ENCODE peak calls at places on chromosome 10, in eight cellular contexts. H is heart right ventricle, S is GM23338, U is fibroblast of lung, N is BE2C, P is breast epithelium, Y is pancreas, Z is IMR-90. M is an unnamed sample.

GRCh38 chr10:123213192-123213591 is 59.0 kb downstream of the BUB3 start:
- DNase-seq in H (no peak), S (peak), U (no peak), N (no peak), P (no peak), Y (no peak), Z (no peak), M (no peak)

GRCh38 chr10:132922872-132923271 is 19.5 kb downstream of the CFAP46 start:
- DNase-seq in H (no peak), S (no peak), U (no peak), N (no peak), P (no peak), Y (no peak), Z (no peak), M (no peak)

GRCh38 chr10:88185830-88186229 is 322.4 kb downstream of the PTEN start:
- DNase-seq in H (no peak), S (no peak), U (no peak), N (no peak), P (no peak), Y (no peak), Z (peak), M (no peak)

GRCh38 chr10:114548662-114549061 is 109.4 kb downstream of the ABLIM1 start:
- DNase-seq in H (no peak), S (peak), U (peak), N (peak), P (no peak), Y (no peak), Z (peak), M (no peak)

GRCh38 chr10:76430330-76430729 is 998.9 kb downstream of the LRMDA start:
- DNase-seq in H (no peak), S (no peak), U (no peak), N (no peak), P (no peak), Y (no peak), Z (no peak), M (no peak)

GRCh38 chr10:99906470-99906869 is 103.3 kb downstream of the DNMBP start:
- DNase-seq in H (no peak), S (no peak), U (peak), N (no peak), P (no peak), Y (no peak), Z (peak), M (no peak)

GRCh38 chr10:63261496-63261895 is 128.4 kb downstream of the NRBF2 start:
- DNase-seq in H (no peak), S (no peak), U (no peak), N (no peak), P (no peak), Y (no peak), Z (peak), M (no peak)

GRCh38 chr10:132398566-132398991 is 1.6 kb downstream of the PWWP2B start:
- DNase-seq in H (no peak), S (no peak), U (no peak), N (no peak), P (no peak), Y (peak), Z (no peak), M (no peak)

GRCh38 chr10:123560301-123561144 is 105.6 kb upstream of the GPR26 start:
- DNase-seq in H (no peak), S (no peak), U (no peak), N (no peak), P (peak), Y (no peak), Z (no peak), M (no peak)

GRCh38 chr10:93346712-93347111 is 135.4 kb downstream of the MYOF start:
- DNase-seq in H (no peak), S (peak), U (no peak), N (no peak), P (no peak), Y (no peak), Z (peak), M (no peak)

GRCh38 chr10:102413806-102414561 is 4.6 kb downstream of the PSD start:
- DNase-seq in H (no peak), S (no peak), U (no peak), N (no peak), P (no peak), Y (no peak), Z (no peak), M (no peak)

GRCh38 chr10:11154809-11155208 is 137.1 kb downstream of the CELF2 start:
- DNase-seq in H (no peak), S (no peak), U (no peak), N (no peak), P (no peak), Y (no peak), Z (peak), M (no peak)

GRCh38 chr10:125707852-125708468 is 11.5 kb upstream of the EDRF1 start:
- DNase-seq in H (no peak), S (no peak), U (peak), N (no peak), P (no peak), Y (no peak), Z (peak), M (no peak)

GRCh38 chr10:123573236-123574147 is 92.7 kb upstream of the GPR26 start:
- DNase-seq in H (no peak), S (peak), U (no peak), N (peak), P (peak), Y (peak), Z (no peak), M (peak)

GRCh38 chr10:26550774-26551526 is 112.8 kb downstream of the APBB1IP start:
- DNase-seq in H (no peak), S (peak), U (no peak), N (no peak), P (no peak), Y (no peak), Z (no peak), M (no peak)

GRCh38 chr10:116669832-116670644 is 49.3 kb downstream of the PNLIPRP2 start:
- DNase-seq in H (no peak), S (peak), U (no peak), N (peak), P (no peak), Y (no peak), Z (no peak), M (peak)

GRCh38 chr10:109934958-109935793 is 11.9 kb upstream of the XPNPEP1 start:
- DNase-seq in H (peak), S (peak), U (peak), N (no peak), P (no peak), Y (no peak), Z (peak), M (no peak)

GRCh38 chr10:127243490-127244272 is 47.3 kb upstream of the INSYN2A start:
- DNase-seq in H (no peak), S (peak), U (peak), N (peak), P (no peak), Y (no peak), Z (peak), M (no peak)

GRCh38 chr10:124680675-124681074 is 63.5 kb downstream of the FAM53B start:
- DNase-seq in H (no peak), S (no peak), U (peak), N (no peak), P (no peak), Y (no peak), Z (peak), M (no peak)

GRCh38 chr10:12777840-12778585 is 223.5 kb downstream of the CCDC3 start:
- DNase-seq in H (no peak), S (no peak), U (no peak), N (no peak), P (no peak), Y (no peak), Z (no peak), M (no peak)

GRCh38 chr10:71860243-71861029 is 9.4 kb upstream of the PSAP start:
- DNase-seq in H (peak), S (peak), U (peak), N (peak), P (peak), Y (peak), Z (peak), M (peak)

GRCh38 chr10:93512565-93512964 is 16.2 kb downstream of the CEP55 start:
- DNase-seq in H (no peak), S (no peak), U (no peak), N (no peak), P (no peak), Y (no peak), Z (peak), M (no peak)

GRCh38 chr10:15197276-15197675 is 28.8 kb upstream of the NMT2 start:
- DNase-seq in H (no peak), S (no peak), U (peak), N (no peak), P (no peak), Y (no peak), Z (peak), M (no peak)

DNA sequence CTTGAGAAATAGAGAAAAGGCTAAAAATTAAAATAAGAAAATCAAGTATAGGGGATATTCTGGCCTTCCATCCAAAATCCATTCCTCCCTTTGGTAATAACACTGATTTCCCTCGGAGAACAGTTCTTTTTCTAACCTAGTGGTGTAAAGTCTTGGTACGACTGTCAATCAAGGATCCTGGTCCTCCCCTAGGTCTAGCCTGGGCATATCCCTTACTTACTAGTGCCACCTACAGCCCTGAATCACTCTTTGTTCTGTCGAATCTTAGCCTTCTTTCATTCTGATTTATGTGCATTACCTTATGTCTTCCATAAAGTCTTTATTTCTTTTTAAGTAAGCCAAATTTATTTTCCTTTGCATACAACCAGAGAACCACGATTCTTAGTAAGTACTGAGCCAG is 298.7 kb upstream of the LRRTM3 start:
- DNase-seq in H (no peak), S (peak), U (peak), N (peak), P (no peak), Y (no peak), Z (no peak), M (no peak)
- TF ChIP-seq CTCF in H (peak), S (peak), U (peak), N (peak), P (no peak), Y (no peak), Z (no peak), M (no peak)

GRCh38 chr10:34723746-34724145 is 91.3 kb downstream of the PARD3 start:
- DNase-seq in H (peak), S (peak), U (peak), N (no peak), P (no peak), Y (no peak), Z (peak), M (no peak)
- TF ChIP-seq CTCF in H (peak), S (peak), U (peak), N (peak), P (peak), Y (peak), Z (peak), M (no peak)

GRCh38 chr10:96324447-96324846 is 20.2 kb downstream of the DNTT start:
- DNase-seq in H (no peak), S (peak), U (no peak), N (no peak), P (no peak), Y (no peak), Z (no peak), M (no peak)
- TF ChIP-seq CTCF in H (no peak), S (peak), U (no peak), N (no peak), P (no peak), Y (no peak), Z (no peak), M (no peak)

DNA sequence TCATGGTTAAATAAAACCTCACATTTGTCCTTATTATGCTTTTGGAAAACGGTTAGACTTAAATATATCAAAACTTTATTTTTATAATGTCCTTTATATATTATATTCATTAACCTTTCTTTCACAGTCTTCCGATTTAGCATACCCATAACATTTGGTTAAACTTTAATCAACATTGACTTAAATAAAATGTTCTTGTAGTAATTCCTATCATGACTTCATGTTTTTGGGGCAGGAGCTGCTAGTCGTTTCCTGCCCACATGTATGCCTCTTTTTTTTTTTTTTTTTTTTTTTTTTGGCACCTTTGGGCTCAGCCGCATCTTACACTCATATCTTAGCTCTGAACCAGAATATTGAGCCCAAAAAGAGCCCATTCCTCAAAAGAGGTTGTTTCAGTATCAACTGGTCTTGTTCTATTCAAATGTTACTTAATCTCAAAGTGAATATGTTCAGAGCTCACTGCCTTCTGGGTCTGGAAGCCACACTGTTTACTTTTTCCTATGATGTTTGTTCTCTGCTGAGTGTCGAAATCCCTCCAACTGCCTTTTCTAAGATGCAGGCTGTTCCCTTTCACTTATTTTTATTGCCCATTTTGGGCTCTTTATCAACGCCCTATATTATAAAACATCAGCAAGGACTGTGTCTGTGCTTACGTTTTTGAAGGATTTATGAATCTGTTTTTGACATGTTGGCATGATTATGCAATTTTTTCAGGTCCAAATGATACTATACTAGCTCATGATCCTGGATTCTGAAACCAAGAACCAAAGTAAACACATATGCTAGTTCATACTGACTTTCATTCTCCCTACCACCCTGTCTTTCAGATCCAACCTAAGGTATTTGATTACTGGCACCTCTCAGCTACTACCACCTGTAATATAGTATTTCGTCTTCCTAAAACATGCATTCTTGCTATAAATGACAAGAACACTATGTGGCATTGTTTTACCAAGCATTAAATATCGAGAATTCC is 914.4 kb downstream of the PCDH15 start:
- DNase-seq in H (no peak), S (no peak), U (peak), N (no peak), P (no peak), Y (no peak), Z (no peak), M (no peak)
- TF ChIP-seq CTCF in H (no peak), S (no peak), U (no peak), N (no peak), P (no peak), Y (no peak), Z (no peak), M (no peak)

DNA sequence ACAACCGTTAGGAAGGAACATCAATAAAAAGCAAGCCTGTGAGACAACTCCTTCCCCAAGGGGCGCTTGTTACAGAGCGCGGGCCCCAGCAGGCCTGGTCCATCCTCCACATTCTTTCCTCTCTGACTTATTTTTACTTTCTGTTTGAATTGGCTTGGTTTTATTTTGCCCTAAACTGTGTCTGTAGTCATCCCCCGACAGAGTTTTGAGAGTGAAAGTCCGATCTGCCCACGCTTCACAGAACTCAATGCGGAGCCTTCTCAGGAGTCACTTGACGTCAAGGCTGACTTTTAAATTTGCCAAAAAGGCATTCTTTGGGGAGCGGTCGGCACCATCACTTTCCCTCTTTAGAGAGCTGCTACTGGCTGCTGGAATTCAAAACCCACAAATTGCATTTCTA is 150.1 kb upstream of the KLF6 start:
- DNase-seq in H (peak), S (no peak), U (peak), N (no peak), P (no peak), Y (no peak), Z (peak), M (no peak)
- TF ChIP-seq CTCF in H (peak), S (no peak), U (no peak), N (no peak), P (no peak), Y (no peak), Z (no peak), M (no peak)

DNA sequence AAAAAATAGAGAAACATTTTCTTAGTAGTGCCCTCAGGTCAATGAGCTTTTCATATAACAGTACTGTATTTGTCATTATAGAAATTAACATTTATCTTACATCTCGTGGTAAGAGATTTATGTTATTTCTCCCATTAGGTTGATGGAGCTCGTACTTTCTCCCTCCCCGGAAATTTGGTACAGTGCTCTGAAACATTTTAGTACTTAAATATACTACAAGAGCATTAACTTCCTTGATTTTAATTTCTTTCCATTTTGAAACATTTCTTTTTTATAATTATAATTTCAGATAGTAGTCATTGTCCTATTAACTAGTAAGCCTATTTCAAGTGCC is 205.4 kb downstream of the MBL2 start:
- DNase-seq in H (no peak), S (no peak), U (no peak), N (no peak), P (no peak), Y (no peak), Z (no peak), M (no peak)
- TF ChIP-seq CTCF in H (no peak), S (no peak), U (no peak), N (no peak), P (no peak), Y (no peak), Z (no peak), M (peak)

GRCh38 chr10:84988011-84988410 is 659.6 kb downstream of the CCSER2 start:
- DNase-seq in H (no peak), S (no peak), U (no peak), N (no peak), P (no peak), Y (no peak), Z (no peak), M (no peak)

GRCh38 chr10:84994722-84995121 is 666.3 kb downstream of the CCSER2 start:
- DNase-seq in H (no peak), S (no peak), U (no peak), N (no peak), P (no peak), Y (no peak), Z (no peak), M (no peak)

GRCh38 chr10:84996580-84996979 is 668.2 kb downstream of the CCSER2 start:
- DNase-seq in H (no peak), S (no peak), U (no peak), N (no peak), P (no peak), Y (no peak), Z (no peak), M (no peak)

GRCh38 chr10:84997870-84998269 is 669.5 kb downstream of the CCSER2 start:
- DNase-seq in H (no peak), S (no peak), U (no peak), N (no peak), P (no peak), Y (no peak), Z (no peak), M (no peak)

GRCh38 chr10:84993251-84994035 is 665.1 kb downstream of the CCSER2 start:
- DNase-seq in H (no peak), S (no peak), U (no peak), N (no peak), P (no peak), Y (no peak), Z (no peak), M (no peak)
- TF ChIP-seq CTCF in H (no peak), S (no peak), U (no peak), N (no peak), P (no peak), Y (no peak), Z (no peak), M (no peak)

DNA sequence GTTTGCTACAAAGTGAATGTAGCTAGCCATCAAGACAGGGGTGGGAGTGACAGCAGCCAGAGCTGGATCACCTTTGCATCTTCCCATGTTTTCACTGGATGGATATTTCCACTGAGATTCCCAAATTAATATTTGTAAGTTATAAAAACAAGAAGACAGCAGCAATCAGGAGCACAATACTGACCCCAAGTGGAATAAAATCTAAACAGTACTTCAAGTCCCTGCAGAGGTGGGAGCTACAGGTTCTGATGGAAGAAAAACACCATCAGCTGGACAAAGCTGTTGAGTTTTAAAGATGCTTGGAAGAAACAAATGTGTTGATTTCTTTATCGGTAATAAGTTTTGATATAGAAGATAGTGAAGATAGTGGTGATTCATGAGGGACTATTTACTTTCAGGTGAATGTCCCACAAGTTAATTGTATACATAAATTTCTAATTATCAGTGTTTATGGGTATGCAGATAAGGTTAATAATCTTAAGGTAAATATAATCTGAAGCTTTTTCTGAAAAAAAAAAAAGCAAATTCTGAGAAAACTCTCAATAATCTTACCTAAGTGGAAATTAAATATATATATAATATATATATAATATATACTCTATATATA is 129.3 kb downstream of the SLC16A9 start:
- DNase-seq in H (no peak), S (peak), U (peak), N (no peak), P (no peak), Y (no peak), Z (peak), M (no peak)
- TF ChIP-seq CTCF in H (peak), S (peak), U (peak), N (peak), P (no peak), Y (no peak), Z (peak), M (peak)

GRCh38 chr10:69742928-69743602 is 58.6 kb upstream of the COL13A1 start:
- DNase-seq in H (no peak), S (peak), U (peak), N (peak), P (no peak), Y (no peak), Z (peak), M (peak)

GRCh38 chr10:69745698-69746097 is 56.0 kb upstream of the COL13A1 start:
- DNase-seq in H (no peak), S (no peak), U (no peak), N (no peak), P (no peak), Y (no peak), Z (no peak), M (no peak)

GRCh38 chr10:69742356-69742695 is 59.4 kb upstream of the COL13A1 start:
- DNase-seq in H (no peak), S (no peak), U (peak), N (no peak), P (no peak), Y (no peak), Z (peak), M (no peak)

GRCh38 chr10:69747179-69747578 is 54.5 kb upstream of the COL13A1 start:
- DNase-seq in H (no peak), S (no peak), U (no peak), N (no peak), P (no peak), Y (no peak), Z (no peak), M (no peak)

DNA sequence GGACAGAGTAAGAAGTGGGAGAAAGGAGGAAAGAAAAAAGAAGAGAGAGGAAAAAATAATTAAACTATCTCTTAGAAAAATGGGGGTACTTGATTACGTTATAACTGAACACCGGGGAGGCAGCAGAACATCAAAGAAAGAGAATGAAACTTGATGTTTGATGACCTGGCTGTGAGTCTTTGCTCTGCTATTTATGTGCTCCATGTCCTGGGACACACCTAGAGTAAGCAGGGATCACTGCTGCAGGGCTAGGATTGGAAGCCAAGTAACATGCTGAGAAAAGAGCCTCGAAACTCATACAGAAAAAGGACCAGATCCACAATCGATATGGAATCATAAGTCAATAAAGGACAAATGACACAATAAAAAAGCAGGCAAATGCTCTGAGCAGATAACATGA is 56.7 kb upstream of the COL13A1 start:
- DNase-seq in H (no peak), S (no peak), U (no peak), N (no peak), P (no peak), Y (no peak), Z (no peak), M (no peak)
- TF ChIP-seq CTCF in H (no peak), S (no peak), U (no peak), N (no peak), P (no peak), Y (no peak), Z (no peak), M (no peak)

M was measured in mesothelial cell of epicardium.